ENCODE peak calls at places on chromosomes 7 and 10, in six cellular contexts. M is ACHN, R is epithelial cell of esophagus, K is cardiac muscle cell, D is NCI-H1105 treated with DMSO at 0.1 percent for 48 hours, V is caudate nucleus. F is an unnamed sample.

GRCh38 chr7:234712-235553 is 42.6 kb downstream of the FAM20C start:
- DNase-seq in M (no peak), R (peak; percentile 65), K (no peak), D (no peak), V (no peak), F (no peak)

GRCh38 chr10:78335691-78336401 is 302.2 kb downstream of the RPS24 start:
- DNase-seq in M (no peak), R (no peak), K (no peak), D (no peak), V (peak; percentile 49), F (no peak)

GRCh38 chr10:15167411-15168295 is 840 bp downstream of the NMT2 start:
- DNase-seq in M (peak; percentile 58), R (peak; percentile 57), K (peak; percentile 47), D (peak; percentile 17), V (peak; percentile 30), F (peak; percentile 9)

GRCh38 chr10:20004087-20004523 is 187.9 kb downstream of the PLXDC2 start:
- DNase-seq in M (no peak), R (peak; percentile 27), K (peak; percentile 76), D (no peak), V (no peak), F (no peak)

GRCh38 chr10:124975977-124976514 is 34.1 kb downstream of the ZRANB1 start:
- DNase-seq in M (no peak), R (no peak), K (peak; percentile 29), D (no peak), V (no peak), F (no peak)

GRCh38 chr7:11193131-11193867 is 219.6 kb downstream of the PHF14 start:
- DNase-seq in M (no peak), R (peak; percentile 51), K (peak; percentile 75), D (peak; percentile 86), V (no peak), F (peak; percentile 78)

GRCh38 chr10:76922666-76923065 is 714.9 kb downstream of the KCNMA1 start:
- DNase-seq in M (no peak), R (no peak), K (no peak), D (no peak), V (no peak), F (no peak)

GRCh38 chr7:152735443-152736004 is 24.0 kb upstream of the ACTR3B start:
- DNase-seq in M (no peak), R (no peak), K (no peak), D (peak; percentile 27), V (no peak), F (peak; percentile 49)

GRCh38 chr7:141144921-141145629 is 71.2 kb downstream of the TMEM178B start:
- DNase-seq in M (no peak), R (no peak), K (no peak), D (no peak), V (no peak), F (no peak)

GRCh38 chr7:74483402-74484336 is 30.0 kb downstream of the GTF2IRD1 start:
- DNase-seq in M (peak; percentile 100), R (peak; percentile 54), K (peak; percentile 66), D (peak; percentile 22), V (no peak), F (no peak)

GRCh38 chr7:157467496-157468212 is 130.8 kb downstream of the DNAJB6 start:
- DNase-seq in M (no peak), R (no peak), K (no peak), D (no peak), V (no peak), F (no peak)

GRCh38 chr10:106355450-106355849 is 809.1 kb downstream of the SORCS1 start:
- DNase-seq in M (no peak), R (peak; percentile 6), K (peak; percentile 8), D (no peak), V (no peak), F (no peak)

GRCh38 chr7:53984776-53985175 is 557.4 kb upstream of the VSTM2A start:
- DNase-seq in M (peak; percentile 36), R (peak; percentile 2), K (no peak), D (no peak), V (no peak), F (no peak)

GRCh38 chr10:91924212-91925021 is 847 bp downstream of the BTAF1 start:
- DNase-seq in M (no peak), R (peak; percentile 10), K (no peak), D (no peak), V (no peak), F (no peak)

F was measured in NCI-H2081.